ENCODE peak calls at places on chromosomes 3 and 15, in six cellular contexts. H, Z, W, E, L and U are unnamed samples.

GRCh38 chr15:37104413-37105392 is 4.4 kb upstream of the MEIS2 start:
- DNase-seq in H (no peak), Z (no peak), W (no peak), E (no peak), L (no peak), U (no peak)

GRCh38 chr3:136249593-136250225 is 431 bp upstream of the PCCB start:
- DNase-seq in H (no peak), Z (no peak), W (peak; percentile 29), E (no peak), L (no peak), U (no peak)

GRCh38 chr3:194973366-194974000 is 287.8 kb downstream of the FAM43A start:
- DNase-seq in H (no peak), Z (no peak), W (no peak), E (no peak), L (no peak), U (peak; percentile 69)

GRCh38 chr3:78724886-78725285 is 1042.9 kb downstream of the ROBO1 start:
- DNase-seq in H (no peak), Z (no peak), W (no peak), E (no peak), L (no peak), U (no peak)

GRCh38 chr3:66377800-66378199 is 123.0 kb downstream of the LRIG1 start:
- DNase-seq in H (no peak), Z (no peak), W (no peak), E (no peak), L (no peak), U (no peak)

GRCh38 chr3:27500986-27501385 is 16.8 kb upstream of the SLC4A7 start:
- DNase-seq in H (no peak), Z (no peak), W (no peak), E (no peak), L (no peak), U (no peak)

GRCh38 chr3:24351779-24352469 is 142.7 kb downstream of the THRB start:
- DNase-seq in H (no peak), Z (no peak), W (no peak), E (no peak), L (no peak), U (peak; percentile 22)

GRCh38 chr3:158404319-158404718 is 166.7 kb upstream of the MLF1 start:
- DNase-seq in H (no peak), Z (no peak), W (no peak), E (no peak), L (no peak), U (no peak)

GRCh38 chr3:122233109-122233952 is 49.9 kb downstream of the CASR start:
- DNase-seq in H (no peak), Z (no peak), W (no peak), E (no peak), L (peak; percentile 35), U (no peak)

GRCh38 chr3:79369306-79369705 is 398.5 kb downstream of the ROBO1 start:
- DNase-seq in H (no peak), Z (no peak), W (no peak), E (no peak), L (no peak), U (no peak)

GRCh38 chr3:54262541-54262940 is 140.2 kb downstream of the CACNA2D3 start:
- DNase-seq in H (no peak), Z (no peak), W (no peak), E (no peak), L (no peak), U (no peak)

GRCh38 chr3:133447751-133448477 is 48.1 kb downstream of the BFSP2 start:
- DNase-seq in H (no peak), Z (no peak), W (no peak), E (no peak), L (no peak), U (peak; percentile 30)

GRCh38 chr3:143793971-143794370 is 54.3 kb downstream of the SLC9A9 start:
- DNase-seq in H (no peak), Z (no peak), W (no peak), E (no peak), L (no peak), U (no peak)

GRCh38 chr3:55697177-55697865 is 210.2 kb upstream of the WNT5A start:
- DNase-seq in H (no peak), Z (no peak), W (no peak), E (no peak), L (no peak), U (no peak)

GRCh38 chr3:116444819-116445290 is 432 bp downstream of the LSAMP start:
- DNase-seq in H (peak; percentile 69), Z (no peak), W (no peak), E (no peak), L (no peak), U (no peak)

GRCh38 chr3:115275897-115276296 is 128.8 kb upstream of the ZBTB20 start:
- DNase-seq in H (no peak), Z (no peak), W (no peak), E (no peak), L (no peak), U (no peak)

GRCh38 chr3:134956844-134957243 is 161.8 kb downstream of the EPHB1 start:
- DNase-seq in H (no peak), Z (no peak), W (no peak), E (no peak), L (no peak), U (no peak)

GRCh38 chr3:44080507-44080906 is 161.2 kb upstream of the TOPAZ1 start:
- DNase-seq in H (no peak), Z (no peak), W (no peak), E (no peak), L (no peak), U (no peak)

GRCh38 chr3:44184319-44184953 is 57.2 kb upstream of the TOPAZ1 start:
- DNase-seq in H (peak; percentile 56), Z (no peak), W (no peak), E (no peak), L (no peak), U (no peak)

GRCh38 chr3:72907851-72908620 is 20.2 kb downstream of the GXYLT2 start:
- DNase-seq in H (no peak), Z (no peak), W (peak; percentile 70), E (no peak), L (no peak), U (peak; percentile 74)

GRCh38 chr3:195394700-195395099 is 48.1 kb downstream of the ACAP2 start:
- DNase-seq in H (no peak), Z (no peak), W (no peak), E (no peak), L (no peak), U (no peak)

GRCh38 chr3:36538405-36538804 is 158.1 kb downstream of the STAC start:
- DNase-seq in H (no peak), Z (no peak), W (no peak), E (no peak), L (no peak), U (no peak)

GRCh38 chr3:197393711-197394110 is 95.3 kb upstream of the DLG1 start:
- DNase-seq in H (no peak), Z (no peak), W (no peak), E (no peak), L (no peak), U (no peak)

GRCh38 chr3:161050929-161051328 is 54.2 kb downstream of the B3GALNT1 start:
- DNase-seq in H (no peak), Z (no peak), W (no peak), E (no peak), L (no peak), U (no peak)

GRCh38 chr3:139421459-139421858 is 32.0 kb upstream of the COPB2 start:
- DNase-seq in H (no peak), Z (no peak), W (no peak), E (no peak), L (no peak), U (no peak)

GRCh38 chr15:76932090-76932966 is 779 bp downstream of the RCN2 start:
- DNase-seq in H (no peak), Z (no peak), W (peak; percentile 7), E (no peak), L (no peak), U (no peak)

GRCh38 chr3:10668077-10668476 is 148.0 kb upstream of the SLC6A11 start:
- DNase-seq in H (no peak), Z (no peak), W (no peak), E (no peak), L (no peak), U (no peak)

GRCh38 chr15:39177561-39177960 is 403.3 kb upstream of the THBS1 start:
- DNase-seq in H (no peak), Z (no peak), W (peak; percentile 100), E (no peak), L (no peak), U (no peak)

GRCh38 chr15:54273928-54274327 is 295.7 kb downstream of the UNC13C start:
- DNase-seq in H (no peak), Z (no peak), W (no peak), E (no peak), L (no peak), U (no peak)

GRCh38 chr3:32321095-32321835 is 70.4 kb upstream of the CMTM7 start:
- DNase-seq in H (no peak), Z (no peak), W (no peak), E (no peak), L (no peak), U (peak; percentile 92)

GRCh38 chr15:25764980-25765735 is 98.0 kb downstream of the ATP10A start:
- DNase-seq in H (no peak), Z (no peak), W (no peak), E (no peak), L (peak; percentile 20), U (no peak)

GRCh38 chr3:11642455-11643162 is 1.1 kb downstream of the VGLL4 start:
- DNase-seq in H (peak; percentile 47), Z (no peak), W (peak; percentile 46), E (peak; percentile 50), L (peak; percentile 55), U (peak; percentile 76)

GRCh38 chr15:77014137-77015081 is 19.5 kb downstream of the PSTPIP1 start:
- DNase-seq in H (no peak), Z (peak; percentile 80), W (no peak), E (no peak), L (no peak), U (no peak)

GRCh38 chr15:65077981-65078352 is 1.4 kb downstream of the KBTBD13 start:
- DNase-seq in H (no peak), Z (no peak), W (peak; percentile 73), E (peak; percentile 21), L (peak; percentile 69), U (peak; percentile 65)

GRCh38 chr3:19202303-19202702 is 54.0 kb downstream of the KCNH8 start:
- DNase-seq in H (no peak), Z (no peak), W (no peak), E (no peak), L (no peak), U (no peak)

GRCh38 chr3:188649521-188649920 is 495.6 kb downstream of the LPP start:
- DNase-seq in H (no peak), Z (no peak), W (peak; percentile 17), E (no peak), L (no peak), U (no peak)